ENCODE peak calls at places on chromosomes 12 and 14, in seven cellular contexts. K is suprapubic skin, H is aorta, N is adipocyte, F is heart right ventricle, G is neural progenitor cell, L is cardiac muscle cell. C is an unnamed sample. For H3K4me1, the result is how much of the 10 kb centered on the place peaks cover.

GRCh38 chr12:116303929-116304328 is 26.4 kb upstream of the MED13L start:
- DNase-seq in K (no peak), H (no peak), N (peak), F (no peak), G (no peak), L (no peak), C (peak)

GRCh38 chr12:24111101-24111500 is 161.6 kb upstream of the SOX5 start:
- DNase-seq in K (no peak), H (no peak), N (no peak), F (no peak), G (no peak), L (no peak), C (no peak)

GRCh38 chr12:93011100-93011499 is 82.0 kb upstream of the EEA1 start:
- DNase-seq in K (no peak), H (no peak), N (no peak), F (no peak), G (no peak), L (no peak), C (no peak)

GRCh38 chr14:104942586-104942985 is 17.9 kb downstream of the PLD4 start:
- DNase-seq in K (no peak), H (peak), N (no peak), F (no peak), G (no peak), L (no peak), C (no peak)

GRCh38 chr12:128265566-128265965 is 1.4 kb upstream of the TMEM132C start:
- DNase-seq in K (no peak), H (no peak), N (no peak), F (no peak), G (no peak), L (no peak), C (no peak)

GRCh38 chr12:39990122-39991101 is 115.5 kb downstream of the SLC2A13 start:
- DNase-seq in K (no peak), H (peak), N (peak), F (peak), G (peak), L (peak), C (peak)

GRCh38 chr12:125131958-125132357 is 66.7 kb downstream of the AACS start:
- DNase-seq in K (no peak), H (no peak), N (no peak), F (no peak), G (no peak), L (no peak), C (no peak)

GRCh38 chr14:73795974-73796373 is 55.7 kb upstream of the PTGR2 start:
- DNase-seq in K (no peak), H (no peak), N (no peak), F (no peak), G (no peak), L (no peak), C (no peak)

GRCh38 chr12:53725824-53726223 is 1.4 kb downstream of the CALCOCO1 start:
- DNase-seq in K (no peak), H (no peak), N (peak), F (no peak), G (no peak), L (no peak), C (no peak)

GRCh38 chr14:91390165-91390778 is 27.3 kb downstream of the CCDC88C start:
- DNase-seq in K (no peak), H (no peak), N (no peak), F (no peak), G (no peak), L (no peak), C (no peak)
- H3K4me1 ChIP-seq in K (under half), H (under half), N (under half), F (under half), G (under half), L (under half), C (under half)

GRCh38 chr14:23163830-23164229 is 19.6 kb downstream of the SLC7A8 start:
- DNase-seq in K (no peak), H (no peak), N (no peak), F (no peak), G (no peak), L (no peak), C (no peak)
- H3K4me1 ChIP-seq in K (under half), H (under half), N (under half), F (under half), G (under half), L (under half), C (under half)

GRCh38 chr14:74933925-74934435 is 10.9 kb upstream of the RPS6KL1 start:
- DNase-seq in K (peak), H (no peak), N (no peak), F (no peak), G (no peak), L (no peak), C (no peak)
- H3K4me1 ChIP-seq in K (under half), H (under half), N (under half), F (half or more), G (under half), L (under half), C (under half)

DNA sequence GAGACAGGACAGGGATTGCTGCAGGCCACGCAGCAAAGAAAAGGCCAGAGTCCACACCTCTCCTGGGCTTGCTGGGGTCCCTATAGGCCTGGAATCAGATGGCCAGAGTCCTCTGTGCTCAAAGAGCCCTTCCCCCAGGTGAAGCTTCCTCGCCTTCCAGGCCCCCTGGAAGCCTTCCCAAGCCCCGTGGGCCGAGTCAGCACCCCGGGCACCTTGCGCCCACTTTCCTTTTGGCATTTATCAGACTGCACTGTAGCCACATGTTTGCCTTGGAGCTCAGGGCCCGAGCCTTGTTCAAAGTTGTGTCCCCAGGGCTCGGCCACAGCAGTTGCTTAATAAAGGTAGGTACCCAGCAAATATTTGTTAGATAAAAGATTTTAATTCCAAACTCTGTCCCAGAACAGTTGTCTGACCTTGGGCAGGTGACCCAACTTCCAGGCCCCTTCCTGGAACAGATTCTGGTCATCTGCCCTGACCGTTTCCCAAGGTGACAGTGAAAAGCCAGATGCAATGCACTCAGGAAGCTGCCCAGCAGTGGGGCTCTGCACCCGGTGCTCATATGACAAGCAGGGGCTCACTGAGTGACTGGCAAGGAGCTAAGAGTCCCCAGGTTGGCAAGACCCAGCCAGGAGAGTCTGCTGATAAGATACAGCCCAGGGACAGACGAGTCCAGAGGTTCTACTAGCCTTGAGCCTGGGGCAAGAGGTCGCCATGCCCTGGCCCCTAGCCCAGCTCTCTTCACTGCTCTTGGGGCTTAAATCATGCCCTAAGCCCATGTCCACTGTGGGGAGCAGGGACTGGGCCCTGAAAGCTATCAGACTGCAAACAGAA is 81.2 kb downstream of the PITPNM2 start:
- DNase-seq in K (no peak), H (no peak), N (no peak), F (no peak), G (no peak), L (no peak), C (no peak)
- H3K4me1 ChIP-seq in K (half or more), H (under half), N (under half), F (half or more), G (under half), L (under half), C (under half)

GRCh38 chr12:52243264-52243773 is 10.3 kb downstream of the KRT7 start:
- DNase-seq in K (no peak), H (no peak), N (peak), F (no peak), G (no peak), L (no peak), C (no peak)

GRCh38 chr12:52243774-52244614 is 11.0 kb downstream of the KRT7 start:
- DNase-seq in K (peak), H (peak), N (peak), F (peak), G (no peak), L (no peak), C (peak)

GRCh38 chr12:52241205-52241842 is 8.3 kb downstream of the KRT7 start:
- DNase-seq in K (peak), H (no peak), N (no peak), F (no peak), G (no peak), L (no peak), C (no peak)

GRCh38 chr12:52244615-52244994 is 11.6 kb downstream of the KRT7 start:
- DNase-seq in K (peak), H (no peak), N (peak), F (no peak), G (no peak), L (no peak), C (no peak)

GRCh38 chr12:52242442-52243263 is 9.6 kb downstream of the KRT7 start:
- DNase-seq in K (peak), H (no peak), N (no peak), F (no peak), G (no peak), L (no peak), C (no peak)
- H3K4me1 ChIP-seq in K (under half), H (under half), N (under half), F (under half), G (under half), L (under half), C (under half)

GRCh38 chr12:47841910-47842309 is 22.2 kb upstream of the HDAC7 start:
- DNase-seq in K (no peak), H (no peak), N (no peak), F (no peak), G (no peak), L (no peak), C (no peak)

GRCh38 chr12:47841506-47841905 is 21.8 kb upstream of the HDAC7 start:
- DNase-seq in K (no peak), H (no peak), N (no peak), F (no peak), G (no peak), L (no peak), C (no peak)

GRCh38 chr12:47838286-47838931 is 18.7 kb upstream of the HDAC7 start:
- DNase-seq in K (peak), H (no peak), N (peak), F (no peak), G (peak), L (peak), C (no peak)

GRCh38 chr12:47839214-47839613 is 19.5 kb upstream of the HDAC7 start:
- DNase-seq in K (peak), H (no peak), N (peak), F (no peak), G (no peak), L (no peak), C (no peak)

GRCh38 chr12:47840571-47840970 is 20.9 kb upstream of the HDAC7 start:
- DNase-seq in K (no peak), H (no peak), N (no peak), F (no peak), G (no peak), L (no peak), C (no peak)
- H3K4me1 ChIP-seq in K (half or more), H (under half), N (under half), F (under half), G (under half), L (under half), C (under half)

DNA sequence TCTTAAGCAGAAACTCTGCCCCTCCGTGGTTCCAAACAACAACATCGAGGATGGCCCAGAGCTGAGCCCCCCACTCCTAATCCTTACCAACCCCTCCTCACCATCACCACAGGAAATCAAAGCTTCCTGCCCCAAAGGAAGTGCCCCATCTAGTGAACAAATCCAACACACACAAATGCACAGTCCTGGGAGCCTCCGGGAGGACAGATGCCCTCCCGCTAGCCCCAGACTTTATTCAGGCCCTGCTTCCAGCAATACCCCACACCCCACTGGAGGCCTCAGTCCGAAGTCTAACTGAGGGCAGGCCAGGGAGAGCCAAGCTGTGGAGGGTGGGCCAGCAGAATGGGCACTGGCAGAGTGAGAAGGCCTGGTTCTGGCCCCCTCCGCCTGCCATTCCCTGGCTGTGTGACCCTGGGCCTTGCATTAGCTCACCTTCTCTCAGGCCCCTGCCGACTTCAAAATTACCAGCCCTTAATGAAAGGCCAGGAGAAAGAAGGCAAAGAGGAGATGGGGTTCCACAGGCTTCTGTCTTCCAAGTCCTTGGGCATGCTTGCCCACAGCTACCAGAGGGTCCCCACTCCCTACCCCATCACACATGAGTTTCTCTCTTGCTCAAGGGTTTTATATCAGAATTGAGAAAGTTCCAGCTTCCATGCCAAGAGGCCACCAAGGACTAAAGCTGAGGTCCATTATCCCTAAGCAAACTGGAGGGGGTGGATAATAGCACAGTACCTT is 2.3 kb downstream of the HDAC7 start:
- DNase-seq in K (no peak), H (peak), N (peak), F (no peak), G (peak), L (no peak), C (no peak)
- H3K4me1 ChIP-seq in K (half or more), H (under half), N (half or more), F (half or more), G (under half), L (half or more), C (half or more)

GRCh38 chr12:12488296-12488695 is 74.4 kb downstream of the DUSP16 start:
- DNase-seq in K (no peak), H (no peak), N (no peak), F (no peak), G (no peak), L (no peak), C (no peak)

GRCh38 chr12:12488823-12489528 is 73.7 kb downstream of the DUSP16 start:
- DNase-seq in K (no peak), H (no peak), N (no peak), F (no peak), G (no peak), L (no peak), C (no peak)

GRCh38 chr12:12486661-12487240 is 75.9 kb downstream of the DUSP16 start:
- DNase-seq in K (no peak), H (no peak), N (no peak), F (no peak), G (no peak), L (no peak), C (no peak)

GRCh38 chr12:12483438-12483837 is 79.2 kb downstream of the DUSP16 start:
- DNase-seq in K (no peak), H (no peak), N (no peak), F (no peak), G (no peak), L (no peak), C (no peak)

DNA sequence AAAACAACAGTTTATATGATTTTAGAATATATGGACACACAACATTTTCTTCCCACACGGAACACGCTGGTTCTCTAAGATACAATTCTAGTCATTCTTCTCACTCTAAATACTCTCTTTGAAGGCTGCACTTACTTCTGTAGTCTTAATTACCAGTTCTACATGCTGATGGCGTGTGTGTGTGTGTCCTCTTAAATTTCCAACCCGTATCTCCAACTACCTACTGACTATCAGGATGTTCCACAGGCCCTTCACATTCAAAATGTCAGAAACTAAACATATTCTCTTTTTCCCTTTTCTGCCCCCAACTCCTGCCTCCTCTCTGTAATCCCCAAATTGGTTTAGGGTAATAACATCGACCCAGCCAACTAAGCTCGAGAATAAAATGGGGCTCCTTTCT is 75.2 kb downstream of the DUSP16 start:
- DNase-seq in K (no peak), H (no peak), N (no peak), F (no peak), G (no peak), L (no peak), C (no peak)
- H3K4me1 ChIP-seq in K (under half), H (under half), N (under half), F (under half), G (under half), L (under half), C (under half)